ENCODE peak calls at places on chromosomes 16 and 17, in five cellular contexts. L is ACHN, C is Karpas-422, I is right cardiac atrium, M is T-helper 1 cell. K is an unnamed sample.

GRCh38 chr16:81578015-81578554 is 133.5 kb downstream of the CMIP start:
- DNase-seq in L (no peak), C (no peak), I (no peak), M (no peak), K (no peak)

GRCh38 chr17:77325826-77326581 is 185.2 kb downstream of the SEC14L1 start:
- DNase-seq in L (no peak), C (no peak), I (no peak), M (no peak), K (no peak)

GRCh38 chr17:40109471-40109824 is 9.1 kb upstream of the NR1D1 start:
- DNase-seq in L (no peak), C (no peak), I (no peak), M (no peak), K (peak; percentile 57)

GRCh38 chr17:76643553-76644148 is at the start of gene ST6GALNAC1:
- DNase-seq in L (no peak), C (no peak), I (peak; percentile 60), M (peak; percentile 5), K (peak; percentile 81)

GRCh38 chr17:44587339-44587738 is 30.1 kb downstream of the FZD2 start:
- DNase-seq in L (peak; percentile 96), C (no peak), I (peak; percentile 83), M (no peak), K (no peak)

GRCh38 chr17:38894276-38894675 is 24.4 kb downstream of the LASP1 start:
- DNase-seq in L (no peak), C (no peak), I (no peak), M (no peak), K (peak; percentile 44)

GRCh38 chr16:82761236-82761635 is 134.5 kb downstream of the CDH13 start:
- DNase-seq in L (peak; percentile 37), C (no peak), I (peak; percentile 87), M (no peak), K (no peak)

GRCh38 chr16:11309895-11310633 is 28.9 kb upstream of the PRM1 start:
- DNase-seq in L (no peak), C (peak; percentile 58), I (no peak), M (no peak), K (no peak)

GRCh38 chr17:19578545-19578944 is 44.9 kb downstream of the SLC47A1 start:
- DNase-seq in L (no peak), C (no peak), I (no peak), M (no peak), K (no peak)

GRCh38 chr17:28937044-28937729 is 14.1 kb downstream of the PHF12 start:
- DNase-seq in L (no peak), C (no peak), I (no peak), M (no peak), K (no peak)

GRCh38 chr16:19589771-19590302 is 34.3 kb downstream of the VPS35L start:
- DNase-seq in L (no peak), C (no peak), I (no peak), M (no peak), K (no peak)

GRCh38 chr16:89119161-89119621 is 25.5 kb downstream of the ACSF3 start:
- DNase-seq in L (no peak), C (no peak), I (peak; percentile 44), M (no peak), K (no peak)

GRCh38 chr17:50931003-50931878 is 65.1 kb upstream of the TOB1 start:
- DNase-seq in L (peak; percentile 66), C (peak; percentile 95), I (peak; percentile 95), M (peak; percentile 36), K (peak; percentile 88)

GRCh38 chr17:57735707-57736106 is 9.4 kb downstream of the CCDC182 start:
- DNase-seq in L (peak; percentile 37), C (peak; percentile 74), I (no peak), M (no peak), K (no peak)

GRCh38 chr16:82713778-82714177 is 87.0 kb downstream of the CDH13 start:
- DNase-seq in L (no peak), C (no peak), I (no peak), M (no peak), K (no peak)

GRCh38 chr17:67055811-67056745 is 11.7 kb downstream of the CACNG1 start:
- DNase-seq in L (no peak), C (peak; percentile 65), I (no peak), M (no peak), K (no peak)

GRCh38 chr16:24178496-24178895 is 77.6 kb upstream of the CACNG3 start:
- DNase-seq in L (peak; percentile 25), C (peak; percentile 52), I (no peak), M (no peak), K (peak; percentile 35)

GRCh38 chr16:8762254-8762653 is 35.2 kb downstream of the TMEM186 start:
- DNase-seq in L (no peak), C (no peak), I (no peak), M (no peak), K (no peak)

GRCh38 chr16:55062446-55062845 is 131.8 kb downstream of the IRX5 start:
- DNase-seq in L (no peak), C (no peak), I (no peak), M (no peak), K (no peak)

GRCh38 chr17:78538033-78538776 is 39.0 kb downstream of the DNAH17 start:
- DNase-seq in L (no peak), C (no peak), I (no peak), M (no peak), K (no peak)

GRCh38 chr16:56245197-56245596 is 53.9 kb downstream of the GNAO1 start:
- DNase-seq in L (no peak), C (no peak), I (no peak), M (no peak), K (no peak)

GRCh38 chr17:72390675-72391501 is 270.1 kb downstream of the SOX9 start:
- DNase-seq in L (peak; percentile 45), C (no peak), I (no peak), M (no peak), K (no peak)

GRCh38 chr17:32958418-32958817 is 30.5 kb downstream of the TMEM98 start:
- DNase-seq in L (no peak), C (no peak), I (no peak), M (no peak), K (no peak)

GRCh38 chr16:24834459-24835335 is 11.1 kb upstream of the SLC5A11 start:
- DNase-seq in L (peak; percentile 67), C (peak; percentile 64), I (no peak), M (no peak), K (peak; percentile 78)

GRCh38 chr16:85923153-85924021 is 24.4 kb downstream of the IRF8 start:
- DNase-seq in L (no peak), C (peak; percentile 63), I (no peak), M (no peak), K (no peak)

GRCh38 chr17:6279659-6280058 is 155.3 kb downstream of the AIPL1 start:
- DNase-seq in L (peak; percentile 53), C (peak; percentile 58), I (no peak), M (no peak), K (no peak)

GRCh38 chr17:74282587-74283370 is 8.7 kb downstream of the DNAI2 start:
- DNase-seq in L (no peak), C (no peak), I (peak; percentile 5), M (peak; percentile 33), K (peak; percentile 87)

GRCh38 chr17:44197107-44197506 is 2.6 kb downstream of the ATXN7L3 start:
- DNase-seq in L (no peak), C (no peak), I (no peak), M (no peak), K (no peak)

GRCh38 chr16:66581246-66581952 is 2.1 kb downstream of the CMTM2 start:
- DNase-seq in L (no peak), C (no peak), I (no peak), M (no peak), K (no peak)

GRCh38 chr17:56943505-56944125 is 17.2 kb downstream of the COIL start:
- DNase-seq in L (no peak), C (no peak), I (no peak), M (no peak), K (peak; percentile 16)

GRCh38 chr16:782766-783403 is 5.3 kb downstream of the RPUSD1 start:
- DNase-seq in L (no peak), C (peak; percentile 69), I (no peak), M (no peak), K (no peak)

GRCh38 chr16:27600386-27600785 is 50.4 kb downstream of the KATNIP start:
- DNase-seq in L (no peak), C (no peak), I (no peak), M (no peak), K (no peak)

GRCh38 chr16:75555707-75556512 is at the start of gene TMEM231:
- DNase-seq in L (peak; percentile 97), C (peak; percentile 98), I (peak; percentile 99), M (peak; percentile 96), K (peak; percentile 97)